ENCODE peak calls at places on chromosome 12, in five cellular contexts. X is spleen, A is WERI-Rb-1, I is cardiac muscle cell, K is fibroblast of mammary gland. W is an unnamed sample.
A peak's percentile ranks its signal among the peaks of the same experiment; 100 is the strongest.

GRCh38 chr12:1881936-1882335 is 36.5 kb downstream of the CACNA2D4 start:
- DNase-seq in X (no peak), A (no peak), I (no peak), K (no peak), W (no peak)

GRCh38 chr12:104524026-104524425 is 67.3 kb downstream of the CHST11 start:
- DNase-seq in X (no peak), A (no peak), I (no peak), K (peak; percentile 53), W (no peak)

GRCh38 chr12:64039285-64039871 is 182.7 kb downstream of the KICS2 start:
- DNase-seq in X (no peak), A (no peak), I (peak; percentile 4), K (peak; percentile 65), W (no peak)

GRCh38 chr12:50104614-50105366 is 982 bp downstream of the GPD1 start:
- DNase-seq in X (no peak), A (no peak), I (no peak), K (no peak), W (no peak)

GRCh38 chr12:42679402-42679801 is 89.9 kb upstream of the PRICKLE1 start:
- DNase-seq in X (no peak), A (no peak), I (peak; percentile 21), K (peak; percentile 50), W (no peak)

GRCh38 chr12:119014368-119014767 is 33.0 kb downstream of the SRRM4 start:
- DNase-seq in X (no peak), A (peak; percentile 82), I (no peak), K (no peak), W (no peak)

GRCh38 chr12:120814903-120815429 is 89.2 kb downstream of the SPPL3 start:
- DNase-seq in X (no peak), A (no peak), I (no peak), K (no peak), W (no peak)

GRCh38 chr12:85405781-85406522 is 125.9 kb downstream of the ALX1 start:
- DNase-seq in X (no peak), A (no peak), I (no peak), K (peak; percentile 48), W (no peak)

GRCh38 chr12:3962661-3963483 is 89.7 kb upstream of the PARP11 start:
- DNase-seq in X (peak; percentile 86), A (no peak), I (peak; percentile 33), K (no peak), W (no peak)

GRCh38 chr12:83997425-83997824 is 915.2 kb downstream of the SLC6A15 start:
- DNase-seq in X (no peak), A (no peak), I (no peak), K (peak; percentile 7), W (no peak)

GRCh38 chr12:16506394-16506793 is 99.6 kb downstream of the LMO3 start:
- DNase-seq in X (no peak), A (no peak), I (no peak), K (no peak), W (no peak)

GRCh38 chr12:53380797-53381738 is 1.1 kb downstream of the SP1 start:
- DNase-seq in X (peak; percentile 80), A (peak; percentile 10), I (no peak), K (peak; percentile 71), W (peak; percentile 32)

GRCh38 chr12:12600659-12601058 is 11.0 kb upstream of the CREBL2 start:
- DNase-seq in X (no peak), A (no peak), I (no peak), K (no peak), W (no peak)

GRCh38 chr12:3135522-3136461 is 58.6 kb downstream of the TSPAN9 start:
- DNase-seq in X (no peak), A (peak; percentile 68), I (peak; percentile 81), K (peak; percentile 83), W (peak; percentile 57)

GRCh38 chr12:5452569-5452968 is 20.7 kb downstream of the NTF3 start:
- DNase-seq in X (peak; percentile 16), A (peak; percentile 55), I (no peak), K (no peak), W (no peak)

GRCh38 chr12:946656-947055 is 2.8 kb downstream of the RAD52 start:
- DNase-seq in X (no peak), A (no peak), I (no peak), K (peak; percentile 44), W (no peak)

GRCh38 chr12:61956545-61956944 is 303.7 kb upstream of the USP15 start:
- DNase-seq in X (no peak), A (no peak), I (no peak), K (no peak), W (no peak)

GRCh38 chr12:132410849-132411248 is 79.1 kb upstream of the FBRSL1 start:
- DNase-seq in X (no peak), A (no peak), I (no peak), K (no peak), W (no peak)

GRCh38 chr12:115481141-115481540 is 796.4 kb downstream of the MED13L start:
- DNase-seq in X (no peak), A (no peak), I (peak; percentile 81), K (peak; percentile 11), W (no peak)
- TF ChIP-seq CTCF in X (no peak), A (no peak), I (no peak), K (no peak), W (no peak)

DNA sequence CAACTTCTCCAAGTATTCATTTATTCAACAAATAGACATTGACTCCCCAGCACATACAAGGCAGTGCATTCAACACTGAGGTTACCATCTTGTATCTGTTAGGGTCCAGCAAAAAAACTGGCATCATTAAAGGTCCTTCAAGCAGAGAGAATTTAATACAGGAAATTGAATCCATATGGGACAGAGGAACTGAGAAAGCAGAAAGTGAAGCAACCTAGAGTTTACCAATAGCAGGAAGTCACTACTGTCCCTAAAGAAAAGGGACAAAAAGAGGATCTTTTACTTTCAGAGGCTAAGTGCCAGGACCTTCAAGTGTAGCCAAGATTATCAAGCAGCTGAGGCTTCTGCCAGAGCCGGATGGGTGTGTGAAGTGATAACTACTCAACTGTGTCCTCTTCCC is 237.8 kb upstream of the TBX3 start:
- DNase-seq in X (no peak), A (no peak), I (no peak), K (peak; percentile 66), W (no peak)
- TF ChIP-seq CTCF in X (no peak), A (no peak), I (no peak), K (no peak), W (no peak)

GRCh38 chr12:58248599-58248998 is 307.2 kb downstream of the ATP23 start:
- DNase-seq in X (no peak), A (no peak), I (no peak), K (no peak), W (no peak)
- TF ChIP-seq CTCF in X (no peak), A (no peak), I (no peak), K (no peak), W (no peak)

GRCh38 chr12:109004022-109004421 is 16.8 kb downstream of the SVOP start:
- DNase-seq in X (no peak), A (no peak), I (no peak), K (no peak), W (no peak)
- TF ChIP-seq CTCF in X (no peak), A (no peak), I (no peak), K (no peak), W (no peak)

GRCh38 chr12:126428769-126429168 is 1363.5 kb downstream of the AACS start:
- DNase-seq in X (no peak), A (no peak), I (no peak), K (no peak), W (no peak)

GRCh38 chr12:126425264-126425663 is 1360.0 kb downstream of the AACS start:
- DNase-seq in X (no peak), A (no peak), I (no peak), K (no peak), W (no peak)

GRCh38 chr12:126424696-126425095 is 1359.5 kb downstream of the AACS start:
- DNase-seq in X (no peak), A (no peak), I (no peak), K (no peak), W (no peak)
- TF ChIP-seq CTCF in X (no peak), A (no peak), I (no peak), K (no peak), W (no peak)

DNA sequence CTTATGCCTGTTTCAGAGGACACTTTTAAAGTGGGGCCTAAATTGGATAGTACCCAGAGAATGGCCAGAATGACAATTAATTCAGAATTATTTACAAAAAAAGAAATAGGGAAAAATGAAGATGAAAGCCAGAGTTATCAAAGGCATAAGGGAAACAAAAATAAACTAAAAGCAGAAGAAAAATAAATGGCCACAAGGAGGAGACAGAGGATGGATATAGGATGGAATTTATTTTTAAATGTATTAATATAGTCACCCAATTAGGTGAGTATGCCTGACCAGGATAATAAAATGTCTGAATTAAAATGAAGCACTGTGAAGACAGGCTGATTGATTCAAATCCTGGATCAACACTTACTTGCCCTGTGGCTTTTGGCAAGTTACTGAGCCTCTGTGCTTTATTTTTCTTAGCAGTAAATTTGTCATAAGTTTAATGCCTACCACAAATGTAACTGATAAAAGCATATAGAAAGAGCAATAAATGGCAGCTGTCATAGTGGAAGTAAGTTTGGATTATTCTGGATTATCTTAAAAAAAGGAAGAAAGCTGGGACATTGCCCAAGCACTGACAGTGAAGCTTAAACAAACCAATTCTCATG is 3.4 kb downstream of the CLEC9A start:
- DNase-seq in X (no peak), A (no peak), I (no peak), K (peak; percentile 13), W (no peak)
- TF ChIP-seq CTCF in X (peak; percentile 57), A (no peak), I (no peak), K (peak; percentile 39), W (peak; percentile 46)

GRCh38 chr12:122005252-122005651 is 16.4 kb upstream of the BCL7A start:
- DNase-seq in X (no peak), A (no peak), I (no peak), K (no peak), W (no peak)

GRCh38 chr12:122006186-122006926 is 15.3 kb upstream of the BCL7A start:
- DNase-seq in X (no peak), A (no peak), I (no peak), K (no peak), W (no peak)

GRCh38 chr12:122004633-122005071 is 17.0 kb upstream of the BCL7A start:
- DNase-seq in X (no peak), A (no peak), I (peak; percentile 15), K (peak; percentile 12), W (no peak)

GRCh38 chr12:122001379-122002209 is 20.1 kb upstream of the BCL7A start:
- DNase-seq in X (no peak), A (peak; percentile 19), I (no peak), K (no peak), W (peak; percentile 71)

GRCh38 chr12:122003646-122004611 is 17.8 kb upstream of the BCL7A start:
- DNase-seq in X (peak; percentile 89), A (no peak), I (no peak), K (peak; percentile 42), W (peak; percentile 34)
- TF ChIP-seq CTCF in X (no peak), A (no peak), I (no peak), K (no peak), W (no peak)